ENCODE peak calls at places on chromosomes 3 and 15, in five cellular contexts. D, Y, R, H and N are unnamed samples.
A peak's percentile ranks its signal among the peaks of the same experiment; 100 is the strongest.

GRCh38 chr3:58117561-58118305 is 93.0 kb downstream of the DNASE1L3 start:
- ATAC-seq in D (peak; percentile 60), Y (no peak), R (peak; percentile 13), H (no peak), N (no peak)

GRCh38 chr3:65576942-65577341 is 461.8 kb downstream of the MAGI1 start:
- ATAC-seq in D (no peak), Y (no peak), R (no peak), H (no peak), N (no peak)

GRCh38 chr3:134306334-134306733 is 55.7 kb upstream of the RYK start:
- ATAC-seq in D (no peak), Y (no peak), R (no peak), H (no peak), N (no peak)

GRCh38 chr3:64291956-64292355 is 66.7 kb upstream of the PRICKLE2 start:
- ATAC-seq in D (peak; percentile 58), Y (no peak), R (peak; percentile 80), H (no peak), N (no peak)

GRCh38 chr15:27863000-27863399 is 236.1 kb downstream of the OCA2 start:
- ATAC-seq in D (no peak), Y (no peak), R (no peak), H (no peak), N (no peak)

GRCh38 chr15:50485389-50485788 is 61.1 kb downstream of the USP50 start:
- ATAC-seq in D (no peak), Y (no peak), R (no peak), H (no peak), N (no peak)

GRCh38 chr3:49498239-49498638 is 28.2 kb downstream of the DAG1 start:
- ATAC-seq in D (no peak), Y (no peak), R (no peak), H (no peak), N (no peak)

GRCh38 chr3:46383946-46384330 is 13.2 kb downstream of the CCR5 start:
- ATAC-seq in D (no peak), Y (peak; percentile 7), R (no peak), H (no peak), N (no peak)

GRCh38 chr3:78974181-78974770 is 793.5 kb downstream of the ROBO1 start:
- ATAC-seq in D (no peak), Y (no peak), R (no peak), H (no peak), N (no peak)

GRCh38 chr15:38610748-38611147 is 46.1 kb upstream of the RASGRP1 start:
- ATAC-seq in D (no peak), Y (peak; percentile 73), R (no peak), H (peak; percentile 37), N (peak; percentile 66)

GRCh38 chr3:39226106-39226741 is 33.8 kb upstream of the XIRP1 start:
- ATAC-seq in D (no peak), Y (no peak), R (no peak), H (no peak), N (no peak)